ENCODE peak calls at places on chromosomes 6 and 20, in nine cellular contexts. N is NAMALWA, B is fibroblast of lung, F is GM12892, Y is NCI-H1694, Z is adrenal gland, E is SHP77 treated with DMSO at 0.1 percent for 48 hours, S is aorta, C is NB4. J is an unnamed sample.
A peak's percentile ranks its signal among the peaks of the same experiment; 100 is the strongest.

GRCh38 chr20:17859002-17859615 is 109.5 kb downstream of the SNX5 start:
- DNase-seq in F (peak; percentile 52), N (no peak), C (no peak), B (no peak), Z (no peak), E (no peak), S (no peak), Y (no peak), J (no peak)

GRCh38 chr20:36670665-36671357 is 24.8 kb upstream of the SLA2 start:
- DNase-seq in E (no peak), B (no peak), S (no peak), C (no peak), F (no peak), Z (no peak), Y (no peak), N (no peak), J (no peak)

GRCh38 chr6:146339716-146340115 is 203.9 kb upstream of the RAB32 start:
- DNase-seq in Z (no peak), N (no peak), Y (no peak), S (no peak), B (peak; percentile 83), C (no peak), F (no peak), E (no peak), J (no peak)

GRCh38 chr20:22430154-22430745 is 154.1 kb downstream of the FOXA2 start:
- DNase-seq in S (no peak), Y (no peak), F (no peak), N (no peak), C (no peak), B (peak; percentile 3), Z (no peak), E (peak; percentile 97), J (no peak)

GRCh38 chr6:31795616-31796298 is at the start of gene VARS1:
- DNase-seq in B (peak; percentile 86), F (peak; percentile 95), Z (peak; percentile 94), Y (peak; percentile 35), N (peak; percentile 84), C (peak; percentile 98), S (peak; percentile 97), E (peak; percentile 60), J (peak; percentile 77)

GRCh38 chr20:9235518-9235917 is 166.6 kb downstream of the PLCB4 start:
- DNase-seq in S (no peak), Y (no peak), E (no peak), Z (no peak), N (no peak), C (no peak), F (no peak), B (peak; percentile 55), J (no peak)

GRCh38 chr20:17339000-17339399 is 112.2 kb downstream of the PCSK2 start:
- DNase-seq in S (no peak), Y (no peak), E (no peak), Z (no peak), B (no peak), C (no peak), N (no peak), F (no peak), J (no peak)

GRCh38 chr6:87705070-87705691 is 3.1 kb upstream of the AKIRIN2 start:
- DNase-seq in F (no peak), S (no peak), C (peak; percentile 42), N (no peak), Z (no peak), Y (no peak), B (peak; percentile 78), E (no peak), J (no peak)

GRCh38 chr6:141965016-141965545 is 167.6 kb upstream of the GJE1 start:
- DNase-seq in C (no peak), Y (no peak), S (no peak), E (no peak), B (no peak), N (no peak), F (no peak), Z (no peak), J (no peak)

GRCh38 chr20:17955302-17955701 is 13.3 kb downstream of the SNX5 start:
- DNase-seq in E (no peak), Y (no peak), F (no peak), S (no peak), C (no peak), N (no peak), Z (no peak), B (peak; percentile 48), J (no peak)

J was measured in NCI-H1092.